ENCODE peak calls at places on chromosomes 6 and 20, in nine cellular contexts. C is GM04504; B is NCI-H460; H is naive thymus-derived CD8-positive, alpha-beta T cell; E is NCI-H2081; U is pancreas; O is neuronal stem cell; F is cardiac fibroblast; R is HCT116. G is an unnamed sample.

GRCh38 chr6:153001767-153002612 is 519 bp downstream of the MTRF1L start:
- DNase-seq in C (no peak), E (no peak), F (peak), H (no peak), O (no peak), U (no peak), R (no peak), B (no peak), G (peak)

GRCh38 chr20:32977281-32978008 is 26.8 kb downstream of the SUN5 start:
- DNase-seq in O (no peak), F (no peak), R (no peak), B (no peak), U (no peak), E (no peak), C (no peak), H (no peak), G (no peak)

GRCh38 chr6:13331516-13332348 is 3.4 kb upstream of the TBC1D7 start:
- DNase-seq in E (peak), O (no peak), U (no peak), C (no peak), B (peak), F (peak), R (peak), H (peak), G (no peak)

GRCh38 chr6:39221746-39222641 is 7.3 kb downstream of the KCNK5 start:
- DNase-seq in B (no peak), C (no peak), F (no peak), R (no peak), H (no peak), E (no peak), U (no peak), O (no peak), G (no peak)

GRCh38 chr6:148414836-148415235 is 72.2 kb downstream of the SASH1 start:
- DNase-seq in O (no peak), B (no peak), R (no peak), F (peak), U (no peak), H (no peak), E (no peak), C (peak), G (no peak)

GRCh38 chr6:76742919-76743318 is 670.5 kb upstream of the IMPG1 start:
- DNase-seq in U (no peak), F (peak), O (no peak), R (no peak), C (no peak), B (no peak), H (no peak), E (no peak), G (no peak)

GRCh38 chr6:81265106-81265505 is 487.4 kb downstream of the TENT5A start:
- DNase-seq in U (no peak), E (no peak), F (peak), R (no peak), H (no peak), O (no peak), C (peak), B (peak), G (no peak)

GRCh38 chr6:13998356-13998755 is 73.6 kb downstream of the RNF182 start:
- DNase-seq in U (no peak), F (no peak), H (no peak), O (no peak), C (no peak), R (no peak), E (no peak), B (no peak), G (no peak)

GRCh38 chr20:10209091-10209490 is 9.5 kb upstream of the SNAP25 start:
- DNase-seq in U (no peak), C (no peak), B (no peak), O (no peak), F (no peak), R (no peak), E (no peak), H (no peak), G (no peak)

GRCh38 chr20:561437-562231 is 18.0 kb upstream of the CSNK2A1 start:
- DNase-seq in R (peak), B (peak), O (peak), E (peak), C (peak), U (peak), F (peak), H (peak), G (peak)

G was measured in left colon.